ENCODE peak calls at places on chromosome 21, in eight cellular contexts. Y is stromal cell of bone marrow; R is stimulated activated CD4-positive, alpha-beta T cell treated with anti-CD3 and anti-CD28 coated beads, TNF-alpha, amount 100 ng/mL, for 1 hour; E is AG04450; Z is T-cell; G is heart right ventricle; X is activated T-cell treated with anti-CD3 and anti-CD28 coated beads, Interleukin-2, amount 50 U/mL, for 72 hours; I is HuH-7. Q is an unnamed sample.

GRCh38 chr21:17387030-17387617 is 125.7 kb upstream of the CXADR start:
- DNase-seq in Y (peak; percentile 38), R (no peak), E (peak; percentile 16), Z (peak; percentile 15), G (peak; percentile 47), X (peak; percentile 29), I (peak; percentile 28), Q (peak; percentile 60)

GRCh38 chr21:33047231-33047630 is 21.5 kb downstream of the OLIG2 start:
- DNase-seq in Y (peak; percentile 64), R (no peak), E (peak; percentile 2), Z (no peak), G (no peak), X (no peak), I (no peak), Q (no peak)

GRCh38 chr21:45575993-45576837 is 34.0 kb upstream of the SLC19A1 start:
- DNase-seq in Y (no peak), R (no peak), E (no peak), Z (no peak), G (no peak), X (no peak), I (no peak), Q (no peak)

GRCh38 chr21:45847870-45848269 is 133.7 kb upstream of the COL6A1 start:
- DNase-seq in Y (no peak), R (no peak), E (no peak), Z (no peak), G (no peak), X (no peak), I (no peak), Q (no peak)

GRCh38 chr21:43956667-43957030 is 55.5 kb upstream of the TRAPPC10 start:
- DNase-seq in Y (no peak), R (no peak), E (no peak), Z (no peak), G (no peak), X (no peak), I (no peak), Q (no peak)

GRCh38 chr21:45316871-45317400 is 29.2 kb upstream of the POFUT2 start:
- DNase-seq in Y (no peak), R (no peak), E (no peak), Z (no peak), G (no peak), X (no peak), I (no peak), Q (no peak)

GRCh38 chr21:46120301-46121285 is 22.7 kb downstream of the COL6A2 start:
- DNase-seq in Y (no peak), R (no peak), E (no peak), Z (no peak), G (peak; percentile 3), X (no peak), I (no peak), Q (no peak)

GRCh38 chr21:34983680-34984086 is 65.4 kb downstream of the RUNX1 start:
- DNase-seq in Y (peak; percentile 88), R (peak; percentile 39), E (no peak), Z (no peak), G (no peak), X (peak; percentile 75), I (no peak), Q (peak; percentile 12)

GRCh38 chr21:33895356-33895755 is 20.2 kb downstream of the ATP5PO start:
- DNase-seq in Y (no peak), R (no peak), E (no peak), Z (no peak), G (no peak), X (no peak), I (no peak), Q (no peak)

GRCh38 chr21:39867198-39867650 is at the start of gene PCP4:
- DNase-seq in Y (no peak), R (peak; percentile 5), E (no peak), Z (no peak), G (peak; percentile 10), X (peak; percentile 33), I (peak; percentile 56), Q (peak; percentile 27)

GRCh38 chr21:33261635-33262034 is 4.5 kb upstream of the IL10RB start:
- DNase-seq in Y (no peak), R (no peak), E (peak; percentile 20), Z (no peak), G (no peak), X (no peak), I (no peak), Q (no peak)

GRCh38 chr21:34280389-34280795 is 83.4 kb upstream of the KCNE2 start:
- DNase-seq in Y (peak; percentile 9), R (no peak), E (no peak), Z (no peak), G (no peak), X (no peak), I (no peak), Q (no peak)

GRCh38 chr21:36156815-36157670 is at the start of gene DOP1B:
- DNase-seq in Y (no peak), R (no peak), E (no peak), Z (no peak), G (no peak), X (peak; percentile 63), I (no peak), Q (no peak)

GRCh38 chr21:42403611-42404231 is at the start of gene UBASH3A:
- DNase-seq in Y (no peak), R (no peak), E (no peak), Z (peak; percentile 51), G (no peak), X (peak; percentile 46), I (no peak), Q (no peak)